ENCODE peak calls at places on chromosomes 1 and 21, in seven cellular contexts. Q is naive B cell, P is SW480, Z is fibroblast of pulmonary artery, X is T-cell, G is T follicular helper cell, T is glomerular endothelial cell. J is an unnamed sample.

GRCh38 chr1:52551476-52552235 is 1.2 kb downstream of the TUT4 start:
- DNase-seq in X (peak), G (peak), P (peak), Z (peak), T (peak), Q (peak), J (peak)

GRCh38 chr1:56456426-56457101 is 122.8 kb downstream of the PLPP3 start:
- DNase-seq in Z (peak), P (peak), Q (no peak), X (no peak), G (no peak), T (no peak), J (no peak)

GRCh38 chr1:32818804-32819541 is 1.5 kb downstream of the S100PBP start:
- DNase-seq in G (no peak), T (no peak), X (no peak), Q (peak), Z (no peak), P (no peak), J (no peak)

GRCh38 chr1:202259705-202260104 is 66.1 kb downstream of the LGR6 start:
- DNase-seq in Z (no peak), P (no peak), Q (no peak), X (no peak), T (no peak), G (no peak), J (no peak)

GRCh38 chr1:50700226-50701020 is 259.6 kb downstream of the FAF1 start:
- DNase-seq in T (no peak), Z (no peak), Q (no peak), G (no peak), X (no peak), P (no peak), J (no peak)

GRCh38 chr1:2991753-2992495 is 29.3 kb upstream of the ACTRT2 start:
- DNase-seq in X (no peak), T (no peak), Z (no peak), Q (no peak), P (no peak), G (no peak), J (no peak)

GRCh38 chr21:25862596-25862995 is 127.8 kb downstream of the GABPA start:
- DNase-seq in P (peak), Z (peak), G (peak), X (peak), T (no peak), Q (peak), J (no peak)

GRCh38 chr1:243962541-243962940 is 88.5 kb upstream of the ZBTB18 start:
- DNase-seq in P (no peak), Q (no peak), Z (no peak), G (no peak), X (no peak), T (no peak), J (no peak)

GRCh38 chr1:117842408-117843170 is 86.8 kb downstream of the GDAP2 start:
- DNase-seq in Z (no peak), Q (no peak), P (no peak), T (no peak), G (no peak), X (no peak), J (no peak)

J was measured in CD8-positive, alpha-beta T cell.